ENCODE peak calls at places on chromosomes 3 and 15, in six cellular contexts. U is endothelial cell; D is NB4; V is fibroblast of lung; G is activated CD8-positive, alpha-beta T cell treated with anti-CD3 and anti-CD28 coated beads for 36 hours; X is activated B cell treated with CpG ODN at 0.5 μM for 24 hours. K is an unnamed sample.
A peak's percentile ranks its signal among the peaks of the same experiment; 100 is the strongest.

GRCh38 chr3:52682016-52682415 is 3.7 kb downstream of the PBRM1 start:
- DNase-seq in U (no peak), D (peak; percentile 55), V (peak; percentile 94), G (peak; percentile 41), X (no peak), K (peak; percentile 64)

GRCh38 chr3:167450675-167451074 is 23.2 kb downstream of the SERPINI2 start:
- DNase-seq in U (no peak), D (no peak), V (no peak), G (no peak), X (no peak), K (no peak)

GRCh38 chr3:189169728-189170127 is 2.0 kb upstream of the TPRG1 start:
- DNase-seq in U (no peak), D (no peak), V (no peak), G (no peak), X (no peak), K (no peak)

GRCh38 chr3:20054549-20054987 is 14.3 kb downstream of the KAT2B start:
- DNase-seq in U (no peak), D (peak; percentile 83), V (peak; percentile 80), G (peak; percentile 90), X (peak; percentile 22), K (peak; percentile 100)

GRCh38 chr3:23751485-23751811 is 54.3 kb upstream of the UBE2E1 start:
- DNase-seq in U (peak; percentile 32), D (no peak), V (no peak), G (no peak), X (no peak), K (no peak)

GRCh38 chr3:16329792-16330061 is 64.7 kb downstream of the OXNAD1 start:
- DNase-seq in U (no peak), D (no peak), V (no peak), G (no peak), X (no peak), K (no peak)

GRCh38 chr3:142888099-142888483 is 792 bp downstream of the PCOLCE2 start:
- DNase-seq in U (peak; percentile 26), D (peak; percentile 64), V (peak; percentile 38), G (peak; percentile 10), X (no peak), K (peak; percentile 64)

GRCh38 chr15:38991701-38992100 is 427.1 kb upstream of the RASGRP1 start:
- DNase-seq in U (no peak), D (no peak), V (no peak), G (no peak), X (no peak), K (no peak)

GRCh38 chr15:64044315-64045105 is 1.8 kb downstream of the DAPK2 start:
- DNase-seq in U (no peak), D (peak; percentile 40), V (no peak), G (no peak), X (peak; percentile 56), K (no peak)

GRCh38 chr15:93038064-93038705 is 50.8 kb downstream of the RGMA start:
- DNase-seq in U (no peak), D (no peak), V (no peak), G (no peak), X (no peak), K (no peak)

GRCh38 chr3:190709351-190709773 is 153.1 kb downstream of the GMNC start:
- DNase-seq in U (no peak), D (no peak), V (peak; percentile 33), G (no peak), X (no peak), K (no peak)

GRCh38 chr3:17639765-17640164 is 102.7 kb downstream of the TBC1D5 start:
- DNase-seq in U (no peak), D (peak; percentile 10), V (peak; percentile 90), G (no peak), X (no peak), K (peak; percentile 97)

GRCh38 chr15:63236272-63236671 is 41.1 kb upstream of the APH1B start:
- DNase-seq in U (no peak), D (no peak), V (peak; percentile 93), G (no peak), X (no peak), K (peak; percentile 62)

GRCh38 chr15:101499863-101500713 is 10.6 kb upstream of the PCSK6 start:
- DNase-seq in U (no peak), D (peak; percentile 85), V (no peak), G (peak; percentile 61), X (no peak), K (peak; percentile 65)

GRCh38 chr3:18124501-18124900 is 300.6 kb downstream of the SATB1 start:
- DNase-seq in U (no peak), D (peak; percentile 73), V (peak; percentile 50), G (no peak), X (no peak), K (peak; percentile 52)

GRCh38 chr3:13202744-13203397 is 129.6 kb upstream of the IQSEC1 start:
- DNase-seq in U (no peak), D (no peak), V (no peak), G (no peak), X (no peak), K (no peak)

GRCh38 chr15:51917493-51917892 is 54.1 kb downstream of the LEO1 start:
- DNase-seq in U (peak; percentile 17), D (peak; percentile 54), V (peak; percentile 42), G (peak; percentile 28), X (no peak), K (peak; percentile 63)

GRCh38 chr3:143331336-143331735 is 211.8 kb downstream of the CHST2 start:
- DNase-seq in U (no peak), D (no peak), V (peak; percentile 33), G (no peak), X (no peak), K (no peak)

GRCh38 chr3:158731938-158732855 is at the start of gene RARRES1:
- DNase-seq in U (peak; percentile 50), D (no peak), V (peak; percentile 71), G (peak; percentile 63), X (peak; percentile 26), K (peak; percentile 50)

GRCh38 chr3:171056528-171056927 is 30.0 kb upstream of the SLC2A2 start:
- DNase-seq in U (no peak), D (no peak), V (peak; percentile 23), G (no peak), X (no peak), K (peak; percentile 33)

GRCh38 chr15:100565591-100565990 is 36.4 kb downstream of the LINS1 start:
- DNase-seq in U (no peak), D (peak; percentile 38), V (no peak), G (no peak), X (no peak), K (peak; percentile 13)

GRCh38 chr3:187368251-187368733 is at the start of gene RTP4:
- DNase-seq in U (no peak), D (peak; percentile 2), V (peak; percentile 6), G (peak; percentile 50), X (peak; percentile 23), K (peak; percentile 10)

GRCh38 chr3:190912736-190913135 is 50.2 kb upstream of the GMNC start:
- DNase-seq in U (no peak), D (peak; percentile 4), V (no peak), G (no peak), X (no peak), K (no peak)

GRCh38 chr15:82544431-82544830 is 4.2 kb upstream of the RPS17 start:
- DNase-seq in U (no peak), D (no peak), V (no peak), G (no peak), X (no peak), K (no peak)

GRCh38 chr3:101567528-101568317 is 6.1 kb downstream of the TRMT10C start:
- DNase-seq in U (no peak), D (no peak), V (peak; percentile 59), G (peak; percentile 76), X (no peak), K (no peak)

GRCh38 chr3:183410280-183410679 is 18.1 kb downstream of the MCF2L2 start:
- DNase-seq in U (no peak), D (no peak), V (no peak), G (no peak), X (no peak), K (no peak)

DNA sequence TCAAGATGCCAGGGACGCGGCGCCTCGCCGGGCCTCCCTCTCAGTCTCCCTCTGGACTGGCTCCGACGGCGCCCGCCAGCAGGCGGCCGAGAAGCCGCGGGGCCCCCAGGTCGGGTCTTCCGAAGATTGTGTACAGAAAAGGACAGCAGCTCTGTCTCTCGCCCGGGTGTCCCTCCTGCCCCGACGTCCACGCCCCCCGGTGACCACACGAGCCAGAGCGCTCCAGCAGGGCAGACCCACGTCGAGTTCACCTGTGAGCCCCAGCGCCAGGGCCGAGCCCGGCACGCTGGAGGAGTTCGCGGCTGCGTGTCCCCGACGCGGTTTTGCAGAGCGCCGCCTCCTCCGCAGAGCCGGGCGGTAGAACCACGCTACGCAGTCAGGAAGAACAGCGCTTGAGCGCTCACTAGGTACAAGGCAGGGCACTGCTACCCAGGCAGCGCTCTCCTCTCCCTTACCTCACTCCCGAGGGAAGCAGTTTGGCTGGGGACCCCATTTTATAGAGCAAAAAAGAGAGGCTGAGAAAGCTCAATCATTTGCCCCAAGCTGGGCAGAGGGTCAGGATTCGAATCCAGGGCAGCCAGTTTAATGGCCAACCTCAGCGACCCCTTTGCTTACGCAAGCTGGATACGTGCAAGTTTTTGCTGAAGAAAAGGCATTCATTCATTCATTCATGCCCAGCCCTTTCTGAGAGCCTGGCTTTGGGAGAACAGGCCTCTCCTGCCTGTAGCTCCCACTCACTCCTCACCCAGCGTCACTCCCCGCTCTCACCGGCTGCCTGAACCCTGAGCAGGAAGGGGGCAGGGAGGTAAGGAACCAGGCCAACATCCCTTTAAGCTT is 3.0 kb upstream of the TLE3 start:
- DNase-seq in U (peak; percentile 82), D (peak; percentile 85), V (peak; percentile 83), G (peak; percentile 68), X (peak; percentile 63), K (peak; percentile 75)
- TF ChIP-seq CTCF in U (peak; percentile 46), D (no peak), V (peak; percentile 27), G (peak; percentile 50), X (no peak), K (no peak)

DNA sequence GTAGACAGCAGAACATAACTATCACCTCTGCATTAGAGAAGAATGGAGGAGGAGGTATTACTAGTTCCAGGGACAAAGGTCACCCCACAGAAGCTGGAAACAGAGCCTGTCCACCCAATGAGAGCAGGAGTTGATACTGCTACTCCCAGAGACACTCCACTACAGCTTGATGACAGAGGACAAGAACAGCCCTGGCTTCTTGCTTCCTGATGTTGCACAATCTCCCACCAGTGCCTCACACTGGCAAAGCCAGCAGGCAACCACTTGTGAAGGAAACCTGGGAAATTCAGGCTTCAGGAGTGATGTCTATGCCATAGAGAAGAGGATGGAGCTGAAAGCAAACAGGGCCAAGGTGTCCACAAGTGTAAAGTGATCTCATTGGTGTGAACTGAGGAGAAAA is 78.0 kb upstream of the POU1F1 start:
- DNase-seq in U (no peak), D (peak; percentile 5), V (peak; percentile 0), G (no peak), X (no peak), K (peak; percentile 13)
- TF ChIP-seq CTCF in U (no peak), D (no peak), V (no peak), G (no peak), X (no peak), K (no peak)

DNA sequence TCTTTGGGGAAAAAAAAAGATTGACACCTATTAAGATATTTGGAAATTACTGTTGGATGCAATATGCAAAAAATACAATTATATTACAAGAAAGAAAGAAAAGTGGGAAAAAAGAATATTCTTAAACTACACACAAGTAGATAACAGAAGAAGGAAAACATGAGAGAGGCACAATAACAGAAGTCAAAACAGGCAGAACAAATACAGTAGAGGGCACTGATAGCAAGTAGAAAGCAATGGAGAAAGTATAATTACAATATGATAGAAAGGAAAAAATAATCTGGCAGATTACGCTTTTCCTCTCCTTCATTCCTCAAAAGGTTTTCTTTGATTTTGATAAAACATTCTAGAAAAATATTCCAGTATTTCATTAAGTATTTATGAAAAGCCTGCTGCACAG is 72.1 kb downstream of the ADAM10 start:
- DNase-seq in U (no peak), D (no peak), V (no peak), G (no peak), X (no peak), K (no peak)
- TF ChIP-seq CTCF in U (no peak), D (no peak), V (no peak), G (no peak), X (no peak), K (no peak)

GRCh38 chr3:109137766-109138165 is 1.2 kb downstream of the C3orf85 start:
- DNase-seq in U (no peak), D (no peak), V (no peak), G (no peak), X (no peak), K (no peak)
- TF ChIP-seq CTCF in U (no peak), D (no peak), V (no peak), G (no peak), X (no peak), K (no peak)

K was measured in MCF 10A.